ENCODE peak calls at places on chromosome 12, in ten cellular contexts. Q is thoracic aorta; V is PC-9; P is HL-60; R is CD8-positive, alpha-beta T cell; X is A549; D is right atrium auricular region; K is lower lobe of right lung; N is PC-3; T is psoas muscle. B is an unnamed sample.

GRCh38 chr12:42094277-42094676 is 50.4 kb downstream of the GXYLT1 start:
- DNase-seq in R (peak; percentile 9), D (no peak), X (peak; percentile 31), Q (no peak), K (no peak), N (peak; percentile 39), V (peak; percentile 27), T (no peak), P (no peak), B (no peak)

GRCh38 chr12:52270541-52271070 is 3.8 kb upstream of the KRT86 start:
- DNase-seq in Q (no peak), R (no peak), N (no peak), P (no peak), D (no peak), X (no peak), V (no peak), T (no peak), K (no peak), B (peak; percentile 52)

GRCh38 chr12:21502164-21502496 is 541 bp downstream of the GOLT1B start:
- DNase-seq in P (no peak), K (peak; percentile 54), X (peak; percentile 24), Q (peak; percentile 4), N (peak; percentile 5), R (peak; percentile 10), D (no peak), V (no peak), T (no peak), B (no peak)

GRCh38 chr12:113403435-113404415 is at the start of gene SDS:
- DNase-seq in N (peak; percentile 28), X (no peak), D (no peak), P (peak; percentile 76), K (no peak), R (no peak), T (no peak), Q (no peak), V (no peak), B (no peak)

GRCh38 chr12:51848843-51849735 is 571 bp upstream of the FIGNL2 start:
- DNase-seq in Q (no peak), V (no peak), D (no peak), X (no peak), R (no peak), K (no peak), P (no peak), N (no peak), T (peak; percentile 29), B (no peak)

GRCh38 chr12:25041006-25041741 is 92.3 kb upstream of the BCAT1 start:
- DNase-seq in X (no peak), V (no peak), R (no peak), Q (no peak), D (no peak), P (no peak), N (no peak), T (no peak), K (no peak), B (no peak)

GRCh38 chr12:1811281-1811947 is 9.0 kb upstream of the LRTM2 start:
- DNase-seq in T (no peak), K (no peak), P (peak; percentile 92), N (no peak), R (peak; percentile 12), X (no peak), V (no peak), Q (no peak), D (no peak), B (no peak)

GRCh38 chr12:83826112-83826511 is 1086.5 kb downstream of the SLC6A15 start:
- DNase-seq in T (no peak), K (no peak), X (peak; percentile 46), R (no peak), N (peak; percentile 79), D (no peak), P (no peak), V (peak; percentile 26), Q (no peak), B (no peak)

GRCh38 chr12:102634216-102634615 is 153.9 kb upstream of the IGF1 start:
- DNase-seq in P (no peak), Q (no peak), T (no peak), D (no peak), X (no peak), N (no peak), V (no peak), K (no peak), R (no peak), B (no peak)

GRCh38 chr12:65649126-65649525 is 175.2 kb upstream of the HMGA2 start:
- DNase-seq in T (no peak), D (no peak), K (no peak), Q (peak; percentile 30), P (no peak), N (peak; percentile 99), V (peak; percentile 27), X (peak; percentile 94), R (no peak), B (no peak)

GRCh38 chr12:57418255-57418654 is 12.6 kb downstream of the R3HDM2 start:
- DNase-seq in T (no peak), P (no peak), R (no peak), N (no peak), Q (no peak), X (no peak), D (no peak), V (no peak), K (no peak), B (no peak)

GRCh38 chr12:118312578-118312977 is 60.1 kb downstream of the TAOK3 start:
- DNase-seq in Q (no peak), V (no peak), T (no peak), P (no peak), D (no peak), R (no peak), N (peak; percentile 52), K (no peak), X (no peak), B (no peak)

GRCh38 chr12:115609356-115609755 is 668.1 kb downstream of the MED13L start:
- DNase-seq in T (no peak), V (no peak), X (no peak), K (no peak), R (no peak), D (no peak), P (no peak), N (no peak), Q (no peak), B (no peak)

GRCh38 chr12:87274594-87275245 is 754.5 kb downstream of the C12orf50 start:
- DNase-seq in D (no peak), N (peak; percentile 50), T (no peak), Q (no peak), X (peak; percentile 42), V (no peak), P (peak; percentile 7), R (no peak), K (no peak), B (no peak)

DNA sequence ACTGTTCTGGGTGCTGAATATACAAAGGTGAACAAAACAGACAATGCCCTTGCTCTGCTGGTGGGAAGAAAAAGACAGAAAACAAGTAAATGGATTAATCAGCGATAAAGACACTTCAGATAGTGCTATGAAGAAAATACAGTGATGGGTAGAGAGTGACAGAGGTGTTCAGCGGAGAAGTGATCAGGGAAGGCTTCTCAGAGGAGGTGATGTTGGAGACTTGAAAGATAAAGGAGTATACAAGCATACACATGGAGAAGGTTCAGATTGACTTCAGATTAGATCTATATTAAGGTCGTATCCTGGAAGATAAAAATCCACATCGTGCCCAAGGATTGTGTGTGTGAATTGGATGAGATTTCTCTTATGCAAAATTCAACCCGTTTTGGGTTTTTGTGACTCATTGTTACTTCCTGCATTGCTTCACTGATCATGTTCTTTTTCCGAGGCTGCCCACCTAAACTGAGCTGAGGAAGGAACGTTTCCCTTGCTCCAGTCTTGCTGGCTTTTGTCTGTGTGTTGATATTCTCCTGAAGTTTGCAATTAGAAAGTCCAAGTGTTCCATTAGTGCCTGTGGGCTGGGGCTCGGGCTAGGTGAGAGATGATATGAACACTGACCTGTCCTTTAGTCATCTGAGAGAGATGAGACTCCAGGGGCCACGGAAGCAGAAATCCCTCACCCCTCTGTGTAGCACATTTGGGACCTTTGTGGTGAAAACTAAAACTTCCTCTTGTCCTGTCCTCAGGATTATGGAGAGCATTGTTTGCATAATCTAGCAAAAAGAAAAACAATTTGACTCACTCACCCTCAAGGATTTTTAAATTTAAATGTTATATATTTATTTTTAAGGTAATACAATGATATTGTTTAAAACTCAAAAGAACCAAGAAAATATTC is 27.6 kb downstream of the PLXNC1 start:
- DNase-seq in X (no peak), N (peak; percentile 7), P (peak; percentile 61), V (no peak), T (no peak), K (no peak), Q (no peak), R (no peak), D (no peak), B (no peak)
- H3K4me3 ChIP-seq in X (no peak overlapping the region), N (peak overlapping the region; percentile 5), P (no peak overlapping the region), V (no peak overlapping the region), T (no peak overlapping the region), K (no peak overlapping the region), Q (no peak overlapping the region), R (no peak overlapping the region), D (no peak overlapping the region), B (no peak overlapping the region)

GRCh38 chr12:108581311-108582227 is 16.3 kb downstream of the TMEM119 start:
- DNase-seq in D (no peak), N (no peak), R (no peak), X (no peak), T (no peak), P (no peak), V (no peak), Q (no peak), K (no peak), B (no peak)
- H3K27ac ChIP-seq in D (peak overlapping the region; percentile 11), N (no peak overlapping the region), R (no peak overlapping the region), X (no peak overlapping the region), T (no peak overlapping the region), P (no peak overlapping the region), V (no peak overlapping the region), Q (no peak overlapping the region), K (peak overlapping the region; percentile 60), B (no peak overlapping the region)

GRCh38 chr12:31300783-31301182 is 25.2 kb downstream of the SINHCAF start:
- DNase-seq in X (no peak), N (no peak), T (no peak), P (no peak), D (no peak), V (no peak), Q (no peak), K (no peak), R (no peak), B (no peak)
- TF ChIP-seq CTCF in X (no peak), N (no peak), T (no peak), P (no peak), D (no peak), V (no peak), Q (no peak), K (no peak), R (no peak), B (no peak)

GRCh38 chr12:22535478-22535877 is 8.9 kb downstream of the C2CD5 start:
- DNase-seq in N (no peak), V (no peak), R (no peak), K (no peak), D (no peak), P (no peak), X (no peak), T (no peak), Q (no peak), B (no peak)
- H3K4me3 ChIP-seq in N (no peak overlapping the region), V (no peak overlapping the region), R (no peak overlapping the region), K (no peak overlapping the region), D (no peak overlapping the region), P (no peak overlapping the region), X (no peak overlapping the region), T (no peak overlapping the region), Q (no peak overlapping the region), B (no peak overlapping the region)